ENCODE peak calls at places on chromosome 11, in five cellular contexts. One of them, this sample, is unnamed.

GRCh38 chr11:3341298-3341697 is 37.6 kb downstream of the ZNF195 start:
- DNase-seq in GDM1: peak; percentile 18
- DNase-seq in transverse colon: peak; percentile 72
- DNase-seq in ACHN: peak; percentile 30
- DNase-seq in KBM-7: peak; percentile 74
- DNase-seq in this sample: peak; percentile 67

GRCh38 chr11:86688398-86689179 is 16.2 kb upstream of the ME3 start:
- DNase-seq in transverse colon: no peak
- DNase-seq in KBM-7: no peak
- DNase-seq in ACHN: peak; percentile 85
- DNase-seq in GDM1: peak; percentile 29
- DNase-seq in this sample: no peak

GRCh38 chr11:68688881-68689280 is 4.5 kb downstream of the GAL start:
- DNase-seq in GDM1: no peak
- DNase-seq in transverse colon: no peak
- DNase-seq in ACHN: no peak
- DNase-seq in KBM-7: no peak
- DNase-seq in this sample: no peak

GRCh38 chr11:17351171-17351509 is 460 bp upstream of the NCR3LG1 start:
- DNase-seq in KBM-7: no peak
- DNase-seq in GDM1: no peak
- DNase-seq in ACHN: no peak
- DNase-seq in transverse colon: no peak
- DNase-seq in this sample: no peak

GRCh38 chr11:67584881-67585873 is 1.6 kb downstream of the GSTP1 start:
- DNase-seq in ACHN: no peak
- DNase-seq in transverse colon: no peak
- DNase-seq in KBM-7: no peak
- DNase-seq in GDM1: no peak
- DNase-seq in this sample: no peak

GRCh38 chr11:8722156-8722555 is 39.6 kb downstream of the RPL27A start:
- DNase-seq in transverse colon: no peak
- DNase-seq in ACHN: no peak
- DNase-seq in KBM-7: no peak
- DNase-seq in GDM1: no peak
- DNase-seq in this sample: no peak

GRCh38 chr11:114091791-114092397 is 32.4 kb downstream of the ZBTB16 start:
- DNase-seq in ACHN: no peak
- DNase-seq in transverse colon: no peak
- DNase-seq in KBM-7: no peak
- DNase-seq in GDM1: no peak
- DNase-seq in this sample: no peak

GRCh38 chr11:83676061-83676460 is 389.9 kb upstream of the CCDC90B start:
- DNase-seq in transverse colon: no peak
- DNase-seq in ACHN: no peak
- DNase-seq in KBM-7: no peak
- DNase-seq in GDM1: no peak
- DNase-seq in this sample: no peak

GRCh38 chr11:18013790-18014507 is 1.1 kb upstream of the SERGEF start:
- DNase-seq in transverse colon: peak; percentile 11
- DNase-seq in GDM1: no peak
- DNase-seq in KBM-7: no peak
- DNase-seq in ACHN: no peak
- DNase-seq in this sample: no peak

GRCh38 chr11:70324354-70325115 is 54.0 kb downstream of the PPFIA1 start:
- DNase-seq in ACHN: peak; percentile 41
- DNase-seq in KBM-7: no peak
- DNase-seq in GDM1: no peak
- DNase-seq in transverse colon: no peak
- DNase-seq in this sample: no peak

GRCh38 chr11:117745346-117745745 is 51.7 kb downstream of the DSCAML1 start:
- DNase-seq in ACHN: no peak
- DNase-seq in transverse colon: no peak
- DNase-seq in GDM1: no peak
- DNase-seq in KBM-7: no peak
- DNase-seq in this sample: no peak

GRCh38 chr11:18243783-18244362 is 4.6 kb downstream of the SAA2 start:
- DNase-seq in transverse colon: peak; percentile 70
- DNase-seq in GDM1: peak; percentile 34
- DNase-seq in KBM-7: peak; percentile 82
- DNase-seq in ACHN: peak; percentile 72
- DNase-seq in this sample: peak; percentile 67

GRCh38 chr11:124902616-124903015 is 5.0 kb upstream of the ROBO4 start:
- DNase-seq in transverse colon: no peak
- DNase-seq in KBM-7: no peak
- DNase-seq in ACHN: no peak
- DNase-seq in GDM1: no peak
- DNase-seq in this sample: no peak

GRCh38 chr11:68825603-68826002 is 16.1 kb downstream of the CPT1A start:
- DNase-seq in ACHN: no peak
- DNase-seq in KBM-7: peak; percentile 84
- DNase-seq in transverse colon: peak; percentile 90
- DNase-seq in GDM1: peak; percentile 75
- DNase-seq in this sample: peak; percentile 93

GRCh38 chr11:19565639-19566038 is 147.0 kb upstream of the NAV2 start:
- DNase-seq in transverse colon: no peak
- DNase-seq in GDM1: no peak
- DNase-seq in KBM-7: no peak
- DNase-seq in ACHN: no peak
- DNase-seq in this sample: no peak